ENCODE peak calls at places on chromosomes 13 and 19, in ten cellular contexts. R, O, I, K, B, F, H, A, J and L are unnamed samples.

GRCh38 chr19:47247308-47247990 is 8.9 kb upstream of the CCDC9 start:
- DNase-seq in R (peak; percentile 85), O (peak; percentile 86), I (peak; percentile 54), K (peak; percentile 73), B (peak; percentile 62), F (peak; percentile 82), H (peak; percentile 87), A (no peak), J (peak; percentile 74), L (peak; percentile 81)

GRCh38 chr19:5238700-5239099 is 101.9 kb downstream of the PTPRS start:
- DNase-seq in R (no peak), O (no peak), I (no peak), K (no peak), B (no peak), F (no peak), H (no peak), A (no peak), J (no peak), L (no peak)

GRCh38 chr19:42091300-42092266 is 15.6 kb downstream of the ZNF574 start:
- DNase-seq in R (no peak), O (no peak), I (no peak), K (peak; percentile 43), B (no peak), F (no peak), H (no peak), A (no peak), J (no peak), L (peak; percentile 79)

GRCh38 chr13:114043421-114044053 is 69.7 kb upstream of the C13orf46 start:
- DNase-seq in R (peak; percentile 65), O (no peak), I (peak; percentile 93), K (peak; percentile 58), B (peak; percentile 93), F (no peak), H (no peak), A (no peak), J (no peak), L (peak; percentile 85)

GRCh38 chr13:34300559-34300958 is 482.6 kb downstream of the RFC3 start:
- DNase-seq in R (peak; percentile 30), O (no peak), I (no peak), K (peak; percentile 11), B (peak; percentile 23), F (no peak), H (no peak), A (no peak), J (no peak), L (peak; percentile 20)

GRCh38 chr13:30581582-30581981 is 36.1 kb upstream of the USPL1 start:
- DNase-seq in R (no peak), O (no peak), I (no peak), K (peak; percentile 48), B (peak; percentile 41), F (no peak), H (no peak), A (no peak), J (no peak), L (peak; percentile 43)

GRCh38 chr13:80237646-80238045 is 103.3 kb downstream of the SPRY2 start:
- DNase-seq in R (no peak), O (no peak), I (no peak), K (peak; percentile 36), B (peak; percentile 82), F (no peak), H (no peak), A (no peak), J (no peak), L (peak; percentile 60)

GRCh38 chr13:22945321-22946226 is 235.2 kb upstream of the SGCG start:
- DNase-seq in R (no peak), O (no peak), I (no peak), K (no peak), B (no peak), F (no peak), H (no peak), A (no peak), J (no peak), L (no peak)

GRCh38 chr19:12723643-12724426 is at the start of gene TNPO2:
- DNase-seq in R (peak; percentile 69), O (peak; percentile 52), I (no peak), K (peak; percentile 84), B (peak; percentile 57), F (no peak), H (peak; percentile 83), A (peak; percentile 76), J (peak; percentile 53), L (peak; percentile 73)